ENCODE peak calls at places on chromosomes 5 and 9, in nine cellular contexts. C, T, Z, G, I, Q, Y, K and M are unnamed samples.

GRCh38 chr9:80305136-80305535 is 733.4 kb downstream of the TLE4 start:
- DNase-seq in C (no peak), T (no peak), Z (no peak), G (no peak), I (no peak), Q (no peak), Y (peak; percentile 20), K (no peak), M (no peak)

GRCh38 chr5:129074903-129075302 is 19.6 kb upstream of the ISOC1 start:
- DNase-seq in C (no peak), T (no peak), Z (no peak), G (no peak), I (no peak), Q (peak; percentile 86), Y (no peak), K (no peak), M (no peak)

GRCh38 chr5:175148773-175149172 is 295.2 kb downstream of the DRD1 start:
- DNase-seq in C (no peak), T (no peak), Z (no peak), G (peak; percentile 13), I (no peak), Q (no peak), Y (no peak), K (no peak), M (no peak)

GRCh38 chr9:120366646-120367019 is 213.3 kb downstream of the CDK5RAP2 start:
- DNase-seq in C (no peak), T (peak; percentile 91), Z (no peak), G (peak; percentile 84), I (peak; percentile 52), Q (peak; percentile 88), Y (peak; percentile 91), K (peak; percentile 96), M (peak; percentile 95)

GRCh38 chr9:105449081-105449480 is 1.2 kb downstream of the FSD1L start:
- DNase-seq in C (no peak), T (peak; percentile 49), Z (no peak), G (no peak), I (no peak), Q (peak; percentile 6), Y (peak; percentile 39), K (peak; percentile 63), M (no peak)

GRCh38 chr5:111135946-111136345 is 43.8 kb downstream of the WDR36 start:
- DNase-seq in C (no peak), T (peak; percentile 53), Z (no peak), G (peak; percentile 7), I (no peak), Q (peak; percentile 85), Y (no peak), K (peak; percentile 58), M (peak; percentile 46)

GRCh38 chr9:98333703-98334582 is 78.5 kb upstream of the TBC1D2 start:
- DNase-seq in C (no peak), T (peak; percentile 93), Z (no peak), G (peak; percentile 41), I (no peak), Q (peak; percentile 99), Y (peak; percentile 61), K (peak; percentile 81), M (peak; percentile 91)

GRCh38 chr5:91032125-91032524 is 351.0 kb downstream of the ARRDC3 start:
- DNase-seq in C (no peak), T (no peak), Z (no peak), G (no peak), I (no peak), Q (no peak), Y (no peak), K (no peak), M (no peak)

GRCh38 chr9:70111641-70112236 is 68.1 kb downstream of the MAMDC2 start:
- DNase-seq in C (no peak), T (peak; percentile 29), Z (no peak), G (no peak), I (no peak), Q (no peak), Y (no peak), K (peak; percentile 13), M (no peak)

GRCh38 chr5:118933703-118934102 is 54.6 kb downstream of the DTWD2 start:
- DNase-seq in C (no peak), T (no peak), Z (no peak), G (no peak), I (no peak), Q (no peak), Y (no peak), K (no peak), M (no peak)

GRCh38 chr9:389758-390157 is 175.1 kb downstream of the DOCK8 start:
- DNase-seq in C (no peak), T (no peak), Z (no peak), G (no peak), I (no peak), Q (no peak), Y (no peak), K (no peak), M (peak; percentile 6)

GRCh38 chr5:129609710-129610109 is 138.2 kb upstream of the MINAR2 start:
- DNase-seq in C (no peak), T (no peak), Z (no peak), G (no peak), I (no peak), Q (no peak), Y (no peak), K (no peak), M (no peak)

GRCh38 chr5:143986567-143987242 is 174.7 kb downstream of the HMHB1 start:
- DNase-seq in C (no peak), T (peak; percentile 85), Z (no peak), G (no peak), I (no peak), Q (peak; percentile 77), Y (peak; percentile 53), K (peak; percentile 94), M (peak; percentile 81)

GRCh38 chr5:55564716-55565115 is 30.0 kb upstream of the PLPP1 start:
- DNase-seq in C (no peak), T (no peak), Z (no peak), G (peak; percentile 17), I (no peak), Q (no peak), Y (peak; percentile 12), K (no peak), M (no peak)

GRCh38 chr9:68747043-68747533 is 42.0 kb downstream of the PIP5K1B start:
- DNase-seq in C (no peak), T (no peak), Z (no peak), G (no peak), I (no peak), Q (no peak), Y (no peak), K (no peak), M (no peak)

GRCh38 chr5:118336468-118336867 is 651.9 kb downstream of the DTWD2 start:
- DNase-seq in C (no peak), T (no peak), Z (no peak), G (no peak), I (no peak), Q (no peak), Y (no peak), K (no peak), M (no peak)

GRCh38 chr9:77819672-77820071 is 171.6 kb upstream of the GNA14 start:
- DNase-seq in C (no peak), T (peak; percentile 23), Z (no peak), G (peak; percentile 29), I (no peak), Q (peak; percentile 59), Y (peak; percentile 65), K (peak; percentile 41), M (peak; percentile 67)

GRCh38 chr5:73448451-73449136 is at the start of gene FOXD1:
- DNase-seq in C (peak; percentile 48), T (peak; percentile 97), Z (peak; percentile 75), G (peak; percentile 95), I (peak; percentile 90), Q (peak; percentile 82), Y (peak; percentile 99), K (peak; percentile 98), M (peak; percentile 90)
- H3K4me3 ChIP-seq in C (peak within 1 kb of the TSS; percentile 37), T (peak within 1 kb of the TSS; percentile 94), Z (peak within 1 kb of the TSS; percentile 50), G (peak within 1 kb of the TSS; percentile 67), I (peak within 1 kb of the TSS; percentile 55), Q (peak within 1 kb of the TSS; percentile 51), Y (peak within 1 kb of the TSS; percentile 88), K (peak within 1 kb of the TSS; percentile 62), M (peak within 1 kb of the TSS; percentile 62)

DNA sequence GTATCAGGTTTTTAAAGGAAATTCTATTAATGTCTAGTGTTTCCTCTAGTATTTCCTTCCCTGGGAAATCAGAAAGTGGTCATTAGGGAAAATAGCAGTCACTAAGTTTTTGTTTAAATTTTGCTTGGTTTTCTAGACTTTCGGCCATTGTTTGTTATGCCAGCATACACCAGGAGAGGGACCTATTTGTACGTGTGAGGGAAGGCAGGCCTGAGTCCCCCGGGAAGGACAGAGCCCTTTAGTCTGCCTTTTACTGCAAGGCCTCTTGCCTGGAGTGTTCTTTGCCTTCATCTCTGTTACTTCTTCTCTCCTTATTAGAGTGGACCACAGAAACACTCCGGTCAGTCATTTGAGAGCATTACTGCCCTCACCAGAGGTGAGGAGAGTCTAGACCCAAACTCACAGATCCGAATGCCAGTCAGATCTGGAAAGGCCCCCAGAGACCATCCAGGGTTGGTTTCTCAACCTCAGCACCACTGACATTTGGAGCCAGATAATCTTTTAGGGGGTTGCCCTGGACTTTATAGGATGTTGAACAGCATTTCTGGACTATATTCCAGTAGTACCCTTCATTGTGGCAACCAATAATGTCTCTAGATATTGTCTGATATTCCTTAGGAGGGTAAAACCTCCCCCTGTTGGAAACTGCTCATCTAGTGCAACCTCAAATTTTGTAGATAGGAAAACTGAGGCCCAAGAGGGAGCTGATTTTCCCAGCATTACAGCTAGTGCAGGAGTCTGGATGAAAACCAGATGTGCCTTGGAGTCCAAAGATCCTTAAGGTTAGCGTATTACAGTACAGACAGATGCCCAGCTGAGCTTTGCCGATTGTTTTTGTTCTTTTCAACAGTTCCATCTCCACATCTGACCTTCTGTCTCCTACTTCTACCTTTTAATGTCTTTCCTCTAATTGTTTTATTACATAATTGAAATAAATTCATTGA is 93.0 kb upstream of the NIPAL4 start:
- DNase-seq in C (no peak), T (peak; percentile 84), Z (peak; percentile 46), G (peak; percentile 74), I (peak; percentile 72), Q (peak; percentile 81), Y (peak; percentile 92), K (peak; percentile 80), M (peak; percentile 86)
- TF ChIP-seq CTCF in C (no peak), T (peak; percentile 92), Z (peak; percentile 76), G (peak; percentile 59), I (peak; percentile 76), Q (peak; percentile 80), Y (peak; percentile 91), K (peak; percentile 77), M (peak; percentile 80)

GRCh38 chr5:105952875-105953274 is 1717.9 kb downstream of the EFNA5 start:
- DNase-seq in C (no peak), T (peak; percentile 47), Z (no peak), G (no peak), I (no peak), Q (peak; percentile 51), Y (peak; percentile 77), K (no peak), M (peak; percentile 49)

GRCh38 chr5:105956456-105957177 is 1714.1 kb downstream of the EFNA5 start:
- DNase-seq in C (no peak), T (peak; percentile 35), Z (no peak), G (peak; percentile 37), I (no peak), Q (no peak), Y (peak; percentile 47), K (peak; percentile 23), M (peak; percentile 31)

GRCh38 chr5:105954341-105954740 is 1716.4 kb downstream of the EFNA5 start:
- DNase-seq in C (no peak), T (peak; percentile 67), Z (no peak), G (no peak), I (no peak), Q (no peak), Y (peak; percentile 11), K (no peak), M (no peak)

GRCh38 chr5:105953616-105954015 is 1717.1 kb downstream of the EFNA5 start:
- DNase-seq in C (no peak), T (no peak), Z (no peak), G (no peak), I (no peak), Q (no peak), Y (no peak), K (no peak), M (no peak)
- H3K4me3 ChIP-seq in C (no peak overlapping the region), T (no peak overlapping the region), Z (no peak overlapping the region), G (no peak overlapping the region), I (no peak overlapping the region), Q (no peak overlapping the region), Y (no peak overlapping the region), K (no peak overlapping the region), M (no peak overlapping the region)

GRCh38 chr5:10724799-10725507 is 36.1 kb downstream of the DAP start:
- DNase-seq in C (no peak), T (peak; percentile 93), Z (peak; percentile 32), G (peak; percentile 83), I (no peak), Q (peak; percentile 92), Y (peak; percentile 84), K (peak; percentile 93), M (peak; percentile 90)
- TF ChIP-seq CTCF in C (no peak), T (peak; percentile 27), Z (peak; percentile 15), G (peak; percentile 55), I (no peak), Q (peak; percentile 56), Y (peak; percentile 68), K (peak; percentile 66), M (peak; percentile 53)